ENCODE peak calls at places on chromosome 6, in five cellular contexts. A is PC-3, T is body of pancreas, C is astrocyte of the spinal cord, F is epithelial cell of esophagus. V is an unnamed sample.

GRCh38 chr6:137473651-137474050 is 20.5 kb downstream of the OLIG3 start:
- DNase-seq in F (no peak), C (no peak), A (no peak), T (no peak), V (no peak)

GRCh38 chr6:93575495-93575894 is 156.1 kb upstream of the EPHA7 start:
- DNase-seq in C (no peak), A (no peak), F (no peak), T (no peak), V (no peak)

GRCh38 chr6:9484686-9485085 is 930.2 kb downstream of the TFAP2A start:
- DNase-seq in T (no peak), A (no peak), F (peak), C (no peak), V (peak)

GRCh38 chr6:15317934-15318902 is 72.3 kb downstream of the JARID2 start:
- DNase-seq in T (no peak), A (no peak), F (no peak), C (no peak), V (no peak)

GRCh38 chr6:170142559-170142958 is 148.3 kb downstream of the DLL1 start:
- DNase-seq in C (no peak), T (no peak), A (no peak), F (no peak), V (no peak)

GRCh38 chr6:89956182-89956581 is 61.9 kb downstream of the GJA10 start:
- DNase-seq in F (no peak), T (no peak), A (no peak), C (no peak), V (no peak)

GRCh38 chr6:52020961-52021570 is 66.3 kb downstream of the PKHD1 start:
- DNase-seq in C (peak), F (peak), A (peak), T (no peak), V (peak)

GRCh38 chr6:127279815-127280214 is 13.2 kb downstream of the RNF146 start:
- DNase-seq in A (no peak), T (no peak), C (no peak), F (no peak), V (no peak)

GRCh38 chr6:47168176-47168575 is 126.0 kb upstream of the ADGRF1 start:
- DNase-seq in C (peak), T (peak), F (peak), A (peak), V (peak)

GRCh38 chr6:33431880-33432541 is 12.1 kb downstream of the SYNGAP1 start:
- DNase-seq in C (no peak), F (no peak), A (no peak), T (no peak), V (no peak)

GRCh38 chr6:20830576-20830975 is 296.3 kb downstream of the CDKAL1 start:
- DNase-seq in T (no peak), A (no peak), F (no peak), C (peak), V (no peak)

DNA sequence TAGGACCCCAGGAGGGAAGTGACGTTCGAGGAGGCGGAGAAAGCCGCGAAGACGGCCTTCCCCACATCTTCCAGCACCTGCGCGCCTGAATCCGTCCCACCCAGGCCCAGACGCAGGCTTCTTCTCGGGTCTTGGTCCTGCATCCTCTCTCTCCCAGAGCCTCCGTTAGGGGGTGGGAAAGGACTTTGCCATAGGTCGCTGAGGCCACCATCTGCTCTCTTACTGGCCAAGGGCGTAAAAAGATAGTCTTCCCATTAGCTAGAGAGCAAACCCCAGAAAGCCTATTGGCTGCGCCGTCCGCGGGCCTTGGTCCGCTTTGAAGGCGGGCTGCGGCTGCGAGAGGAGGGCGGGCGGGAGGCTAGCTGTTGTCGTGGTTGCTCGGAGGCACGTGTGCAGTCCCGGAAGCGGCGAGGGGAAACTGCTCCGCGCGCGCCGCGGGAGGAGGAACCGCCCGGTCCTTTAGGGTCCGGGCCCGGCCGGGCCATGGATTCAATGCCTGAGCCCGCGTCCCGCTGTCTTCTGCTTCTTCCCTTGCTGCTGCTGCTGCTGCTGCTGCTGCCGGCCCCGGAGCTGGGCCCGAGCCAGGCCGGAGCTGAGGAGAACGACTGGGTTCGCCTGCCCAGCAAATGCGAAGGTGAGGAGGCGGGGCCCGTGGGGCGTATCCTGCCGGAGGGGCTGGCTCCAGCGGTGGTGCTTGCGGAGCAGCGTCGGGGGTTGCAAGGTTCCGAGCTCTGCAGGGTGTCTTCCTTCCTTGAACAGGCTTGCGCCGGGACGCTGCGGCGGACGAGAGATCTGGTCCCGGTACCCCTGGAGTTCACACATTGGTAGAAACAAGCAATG is at the start of gene CNPY3:
- DNase-seq in C (peak), T (peak), F (peak), A (peak), V (peak)
- TF ChIP-seq CTCF in C (no peak), T (no peak), F (no peak), A (no peak), V (no peak)

GRCh38 chr6:25088513-25088912 is 152.8 kb upstream of the RIPOR2 start:
- DNase-seq in T (no peak), F (peak), A (no peak), C (peak), V (peak)
- H3K4me3 ChIP-seq in T (no peak), F (no peak), A (no peak), C (no peak), V (no peak)

GRCh38 chr6:12602342-12602741 is 114.2 kb upstream of the PHACTR1 start:
- DNase-seq in T (no peak), C (no peak), A (peak), F (no peak), V (no peak)
- TF ChIP-seq CTCF in T (no peak), C (no peak), A (no peak), F (no peak), V (no peak)

GRCh38 chr6:3356056-3356823 is 97.5 kb downstream of the PSMG4 start:
- DNase-seq in C (peak), A (peak), F (peak), T (peak), V (no peak)
- H3K4me3 ChIP-seq in C (peak), A (peak), F (no peak), T (no peak), V (peak)

GRCh38 chr6:75094614-75095321 is 111.1 kb downstream of the COL12A1 start:
- DNase-seq in A (no peak), T (no peak), F (no peak), C (peak), V (peak)
- TF ChIP-seq CTCF in A (no peak), T (no peak), F (no peak), C (peak), V (no peak)

DNA sequence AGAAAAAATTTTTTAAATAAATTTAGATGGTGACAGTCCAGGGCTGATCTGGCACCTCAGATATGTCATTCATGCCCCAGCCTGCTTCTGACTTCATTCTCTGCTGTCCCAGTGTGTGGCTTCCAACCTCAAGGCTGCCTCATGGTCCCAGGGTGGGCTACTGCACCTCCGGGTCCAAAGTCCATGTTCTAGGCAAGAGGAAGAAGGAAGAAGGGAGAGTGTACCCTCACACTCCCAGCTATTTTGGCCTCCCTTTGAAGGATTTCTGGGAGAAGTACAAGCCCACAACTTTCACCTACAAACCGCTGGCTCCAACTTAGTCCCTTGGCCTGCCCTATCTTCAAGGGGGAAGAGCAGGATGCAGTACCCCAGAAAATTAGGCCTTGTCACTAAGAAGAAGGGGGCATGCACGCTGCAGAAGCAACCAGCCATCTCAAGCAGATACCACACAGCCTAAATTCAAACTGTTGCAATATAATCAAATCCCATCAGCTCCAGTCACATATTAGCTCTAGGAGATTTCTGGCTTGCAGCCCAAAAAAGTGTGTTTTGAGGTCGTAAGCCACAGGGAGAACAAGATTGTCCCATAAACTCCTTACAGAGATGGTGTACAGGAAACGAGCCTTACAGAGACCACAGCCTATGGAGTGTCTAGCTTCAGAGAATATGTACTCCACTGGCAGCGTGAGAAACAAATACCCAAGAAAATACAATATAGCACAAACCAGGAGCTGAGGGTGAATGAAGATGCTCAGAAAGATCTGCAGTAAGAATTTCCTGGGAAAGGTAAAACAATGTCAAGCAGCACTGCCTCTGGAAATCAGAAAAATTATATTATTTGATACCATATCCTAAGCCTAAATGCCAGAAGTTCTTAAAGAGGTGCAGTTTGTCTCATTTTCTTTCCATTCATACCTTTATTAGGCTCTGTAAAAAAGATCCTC is 844 bp upstream of the BTN3A2 start:
- DNase-seq in A (peak), C (peak), T (no peak), F (no peak), V (peak)
- H3K4me3 ChIP-seq in A (peak), C (peak), T (no peak), F (peak), V (peak)